ENCODE peak calls at places on chromosomes 12 and 14, in ten cellular contexts. One of them, this sample, is unnamed.

GRCh38 chr12:62917939-62918338 is 17.0 kb downstream of the PPM1H start:
- DNase-seq in AG10803: no peak
- DNase-seq in AG04450: no peak
- DNase-seq in activated B cell treated with CpG ODN at 0.5 μM for 24 hours: no peak
- DNase-seq in prostate gland: no peak
- DNase-seq in cardiac muscle cell: no peak
- DNase-seq in GM13976: no peak
- DNase-seq in transverse colon: no peak
- DNase-seq in upper lobe of right lung: no peak
- DNase-seq in GM13977: no peak
- DNase-seq in this sample: no peak

GRCh38 chr12:104218935-104219334 is 3.4 kb downstream of the TXNRD1 start:
- DNase-seq in prostate gland: no peak
- DNase-seq in cardiac muscle cell: no peak
- DNase-seq in AG04450: no peak
- DNase-seq in AG10803: peak
- DNase-seq in GM13977: no peak
- DNase-seq in activated B cell treated with CpG ODN at 0.5 μM for 24 hours: no peak
- DNase-seq in upper lobe of right lung: no peak
- DNase-seq in GM13976: no peak
- DNase-seq in transverse colon: no peak
- DNase-seq in this sample: no peak

GRCh38 chr12:93306636-93307035 is 71.1 kb upstream of the NUDT4 start:
- DNase-seq in prostate gland: no peak
- DNase-seq in GM13977: no peak
- DNase-seq in GM13976: no peak
- DNase-seq in transverse colon: no peak
- DNase-seq in upper lobe of right lung: no peak
- DNase-seq in AG04450: no peak
- DNase-seq in cardiac muscle cell: no peak
- DNase-seq in AG10803: no peak
- DNase-seq in activated B cell treated with CpG ODN at 0.5 μM for 24 hours: no peak
- DNase-seq in this sample: no peak

GRCh38 chr12:46167412-46167811 is 101.4 kb downstream of the SLC38A1 start:
- DNase-seq in GM13976: no peak
- DNase-seq in transverse colon: no peak
- DNase-seq in AG10803: no peak
- DNase-seq in AG04450: no peak
- DNase-seq in upper lobe of right lung: no peak
- DNase-seq in cardiac muscle cell: no peak
- DNase-seq in GM13977: no peak
- DNase-seq in prostate gland: no peak
- DNase-seq in activated B cell treated with CpG ODN at 0.5 μM for 24 hours: no peak
- DNase-seq in this sample: no peak

GRCh38 chr14:62914025-62914424 is 131.2 kb downstream of the KCNH5 start:
- DNase-seq in transverse colon: no peak
- DNase-seq in activated B cell treated with CpG ODN at 0.5 μM for 24 hours: no peak
- DNase-seq in cardiac muscle cell: no peak
- DNase-seq in AG10803: no peak
- DNase-seq in GM13977: no peak
- DNase-seq in GM13976: no peak
- DNase-seq in upper lobe of right lung: no peak
- DNase-seq in prostate gland: no peak
- DNase-seq in AG04450: peak
- DNase-seq in this sample: no peak

GRCh38 chr12:121523741-121524140 is 57.1 kb downstream of the KDM2B start:
- DNase-seq in AG04450: no peak
- DNase-seq in GM13976: peak
- DNase-seq in transverse colon: no peak
- DNase-seq in prostate gland: no peak
- DNase-seq in cardiac muscle cell: no peak
- DNase-seq in activated B cell treated with CpG ODN at 0.5 μM for 24 hours: no peak
- DNase-seq in AG10803: no peak
- DNase-seq in GM13977: no peak
- DNase-seq in upper lobe of right lung: no peak
- DNase-seq in this sample: no peak

GRCh38 chr12:64102339-64102738 is 119.8 kb downstream of the KICS2 start:
- DNase-seq in GM13977: no peak
- DNase-seq in AG04450: no peak
- DNase-seq in transverse colon: no peak
- DNase-seq in activated B cell treated with CpG ODN at 0.5 μM for 24 hours: no peak
- DNase-seq in cardiac muscle cell: no peak
- DNase-seq in upper lobe of right lung: no peak
- DNase-seq in prostate gland: no peak
- DNase-seq in GM13976: no peak
- DNase-seq in AG10803: peak
- DNase-seq in this sample: no peak

GRCh38 chr12:79217306-79217705 is 352.7 kb downstream of the SYT1 start:
- DNase-seq in activated B cell treated with CpG ODN at 0.5 μM for 24 hours: no peak
- DNase-seq in AG10803: no peak
- DNase-seq in GM13976: no peak
- DNase-seq in transverse colon: no peak
- DNase-seq in AG04450: no peak
- DNase-seq in GM13977: no peak
- DNase-seq in upper lobe of right lung: no peak
- DNase-seq in cardiac muscle cell: no peak
- DNase-seq in prostate gland: no peak
- DNase-seq in this sample: no peak

GRCh38 chr12:61530456-61530855 is 729.7 kb upstream of the USP15 start:
- DNase-seq in prostate gland: no peak
- DNase-seq in AG10803: no peak
- DNase-seq in GM13976: no peak
- DNase-seq in GM13977: no peak
- DNase-seq in transverse colon: no peak
- DNase-seq in cardiac muscle cell: no peak
- DNase-seq in AG04450: no peak
- DNase-seq in activated B cell treated with CpG ODN at 0.5 μM for 24 hours: no peak
- DNase-seq in upper lobe of right lung: no peak
- DNase-seq in this sample: no peak

GRCh38 chr12:46071335-46071734 is 81.0 kb upstream of the SCAF11 start:
- DNase-seq in transverse colon: no peak
- DNase-seq in upper lobe of right lung: no peak
- DNase-seq in AG04450: no peak
- DNase-seq in GM13977: no peak
- DNase-seq in cardiac muscle cell: no peak
- DNase-seq in prostate gland: no peak
- DNase-seq in AG10803: no peak
- DNase-seq in GM13976: no peak
- DNase-seq in activated B cell treated with CpG ODN at 0.5 μM for 24 hours: no peak
- DNase-seq in this sample: no peak

GRCh38 chr14:59093889-59094288 is 94.6 kb upstream of the DAAM1 start:
- DNase-seq in prostate gland: no peak
- DNase-seq in transverse colon: no peak
- DNase-seq in GM13977: no peak
- DNase-seq in AG10803: peak
- DNase-seq in AG04450: no peak
- DNase-seq in activated B cell treated with CpG ODN at 0.5 μM for 24 hours: no peak
- DNase-seq in GM13976: no peak
- DNase-seq in cardiac muscle cell: no peak
- DNase-seq in upper lobe of right lung: no peak
- DNase-seq in this sample: no peak

GRCh38 chr12:115166698-115167315 is 482.8 kb upstream of the TBX3 start:
- DNase-seq in cardiac muscle cell: no peak
- DNase-seq in activated B cell treated with CpG ODN at 0.5 μM for 24 hours: no peak
- DNase-seq in prostate gland: no peak
- DNase-seq in transverse colon: no peak
- DNase-seq in GM13977: no peak
- DNase-seq in AG10803: peak
- DNase-seq in AG04450: peak
- DNase-seq in upper lobe of right lung: no peak
- DNase-seq in GM13976: no peak
- DNase-seq in this sample: no peak
- TF ChIP-seq CTCF in cardiac muscle cell: peak
- TF ChIP-seq CTCF in activated B cell treated with CpG ODN at 0.5 μM for 24 hours: no peak
- TF ChIP-seq CTCF in prostate gland: peak
- TF ChIP-seq CTCF in transverse colon: no peak
- TF ChIP-seq CTCF in GM13977: no peak
- TF ChIP-seq CTCF in AG10803: peak
- TF ChIP-seq CTCF in AG04450: peak
- TF ChIP-seq CTCF in upper lobe of right lung: peak
- TF ChIP-seq CTCF in GM13976: no peak
- TF ChIP-seq CTCF in this sample: no peak

DNA sequence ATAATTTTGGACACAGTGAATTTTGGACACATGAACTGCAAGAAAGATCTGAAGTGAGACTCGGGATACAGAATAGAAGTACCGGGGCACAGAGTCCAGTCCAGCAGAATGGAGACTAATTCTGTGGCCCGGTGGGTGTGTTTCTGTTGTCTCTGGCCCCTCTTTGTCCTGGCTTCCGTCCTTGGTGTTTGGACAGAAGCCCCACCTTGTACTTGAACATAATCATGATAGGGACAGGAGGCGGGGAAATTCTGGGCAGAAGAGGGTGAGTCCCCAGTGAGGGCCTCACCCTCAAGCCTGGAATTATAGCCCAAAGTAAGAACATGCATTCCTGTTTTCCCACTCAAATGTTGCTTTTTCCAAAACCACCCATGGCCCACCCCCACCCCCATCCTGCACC is 39.9 kb downstream of the TNFAIP2 start:
- DNase-seq in cardiac muscle cell: no peak
- DNase-seq in transverse colon: no peak
- DNase-seq in upper lobe of right lung: no peak
- DNase-seq in prostate gland: no peak
- DNase-seq in activated B cell treated with CpG ODN at 0.5 μM for 24 hours: no peak
- DNase-seq in AG10803: no peak
- DNase-seq in GM13976: no peak
- DNase-seq in AG04450: no peak
- DNase-seq in GM13977: no peak
- DNase-seq in this sample: no peak
- TF ChIP-seq CTCF in cardiac muscle cell: no peak
- TF ChIP-seq CTCF in transverse colon: no peak
- TF ChIP-seq CTCF in upper lobe of right lung: no peak
- TF ChIP-seq CTCF in prostate gland: no peak
- TF ChIP-seq CTCF in activated B cell treated with CpG ODN at 0.5 μM for 24 hours: no peak
- TF ChIP-seq CTCF in AG10803: no peak
- TF ChIP-seq CTCF in GM13976: no peak
- TF ChIP-seq CTCF in AG04450: no peak
- TF ChIP-seq CTCF in GM13977: no peak
- TF ChIP-seq CTCF in this sample: no peak

GRCh38 chr14:103033744-103034143 is 23.6 kb downstream of the CDC42BPB start:
- DNase-seq in upper lobe of right lung: no peak
- DNase-seq in AG10803: no peak
- DNase-seq in transverse colon: peak
- DNase-seq in activated B cell treated with CpG ODN at 0.5 μM for 24 hours: no peak
- DNase-seq in AG04450: no peak
- DNase-seq in GM13977: no peak
- DNase-seq in GM13976: no peak
- DNase-seq in cardiac muscle cell: no peak
- DNase-seq in prostate gland: peak
- DNase-seq in this sample: peak

GRCh38 chr14:103031566-103031911 is 25.8 kb downstream of the CDC42BPB start:
- DNase-seq in GM13976: no peak
- DNase-seq in cardiac muscle cell: no peak
- DNase-seq in activated B cell treated with CpG ODN at 0.5 μM for 24 hours: no peak
- DNase-seq in AG10803: no peak
- DNase-seq in GM13977: no peak
- DNase-seq in prostate gland: no peak
- DNase-seq in AG04450: no peak
- DNase-seq in transverse colon: no peak
- DNase-seq in upper lobe of right lung: no peak
- DNase-seq in this sample: no peak

GRCh38 chr14:103030741-103031565 is 26.4 kb downstream of the CDC42BPB start:
- DNase-seq in upper lobe of right lung: no peak
- DNase-seq in GM13977: no peak
- DNase-seq in AG10803: peak
- DNase-seq in activated B cell treated with CpG ODN at 0.5 μM for 24 hours: no peak
- DNase-seq in prostate gland: no peak
- DNase-seq in transverse colon: no peak
- DNase-seq in cardiac muscle cell: no peak
- DNase-seq in GM13976: no peak
- DNase-seq in AG04450: no peak
- DNase-seq in this sample: no peak

GRCh38 chr14:103029936-103030335 is 27.4 kb downstream of the CDC42BPB start:
- DNase-seq in GM13976: no peak
- DNase-seq in prostate gland: no peak
- DNase-seq in activated B cell treated with CpG ODN at 0.5 μM for 24 hours: no peak
- DNase-seq in cardiac muscle cell: no peak
- DNase-seq in AG04450: no peak
- DNase-seq in GM13977: no peak
- DNase-seq in AG10803: no peak
- DNase-seq in transverse colon: no peak
- DNase-seq in upper lobe of right lung: no peak
- DNase-seq in this sample: no peak

DNA sequence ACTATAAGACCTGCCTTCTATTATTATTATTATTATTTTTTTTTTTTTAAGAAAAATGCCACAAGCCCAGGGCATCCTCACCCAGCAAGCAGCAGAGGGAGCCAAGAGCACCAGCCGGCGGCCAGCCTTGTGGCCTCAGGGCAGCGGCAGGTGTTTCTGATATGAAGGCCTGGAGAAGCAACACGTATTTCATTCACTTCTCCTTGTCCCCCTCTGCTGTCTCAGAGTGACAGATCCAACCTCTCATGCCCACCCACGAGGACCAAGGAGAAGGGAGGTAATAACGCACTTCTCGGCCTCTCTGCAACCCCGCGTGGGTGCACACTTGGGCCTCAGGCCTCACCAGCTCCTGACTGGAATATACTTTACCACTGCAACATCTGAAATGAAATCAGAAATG is 25.4 kb downstream of the CDC42BPB start:
- DNase-seq in upper lobe of right lung: no peak
- DNase-seq in AG10803: peak
- DNase-seq in GM13977: no peak
- DNase-seq in AG04450: no peak
- DNase-seq in prostate gland: no peak
- DNase-seq in cardiac muscle cell: peak
- DNase-seq in activated B cell treated with CpG ODN at 0.5 μM for 24 hours: no peak
- DNase-seq in GM13976: no peak
- DNase-seq in transverse colon: peak
- DNase-seq in this sample: peak
- TF ChIP-seq CTCF in upper lobe of right lung: peak
- TF ChIP-seq CTCF in AG10803: peak
- TF ChIP-seq CTCF in GM13977: no peak
- TF ChIP-seq CTCF in AG04450: no peak
- TF ChIP-seq CTCF in prostate gland: no peak
- TF ChIP-seq CTCF in cardiac muscle cell: no peak
- TF ChIP-seq CTCF in activated B cell treated with CpG ODN at 0.5 μM for 24 hours: no peak
- TF ChIP-seq CTCF in GM13976: no peak
- TF ChIP-seq CTCF in transverse colon: peak
- TF ChIP-seq CTCF in this sample: no peak

DNA sequence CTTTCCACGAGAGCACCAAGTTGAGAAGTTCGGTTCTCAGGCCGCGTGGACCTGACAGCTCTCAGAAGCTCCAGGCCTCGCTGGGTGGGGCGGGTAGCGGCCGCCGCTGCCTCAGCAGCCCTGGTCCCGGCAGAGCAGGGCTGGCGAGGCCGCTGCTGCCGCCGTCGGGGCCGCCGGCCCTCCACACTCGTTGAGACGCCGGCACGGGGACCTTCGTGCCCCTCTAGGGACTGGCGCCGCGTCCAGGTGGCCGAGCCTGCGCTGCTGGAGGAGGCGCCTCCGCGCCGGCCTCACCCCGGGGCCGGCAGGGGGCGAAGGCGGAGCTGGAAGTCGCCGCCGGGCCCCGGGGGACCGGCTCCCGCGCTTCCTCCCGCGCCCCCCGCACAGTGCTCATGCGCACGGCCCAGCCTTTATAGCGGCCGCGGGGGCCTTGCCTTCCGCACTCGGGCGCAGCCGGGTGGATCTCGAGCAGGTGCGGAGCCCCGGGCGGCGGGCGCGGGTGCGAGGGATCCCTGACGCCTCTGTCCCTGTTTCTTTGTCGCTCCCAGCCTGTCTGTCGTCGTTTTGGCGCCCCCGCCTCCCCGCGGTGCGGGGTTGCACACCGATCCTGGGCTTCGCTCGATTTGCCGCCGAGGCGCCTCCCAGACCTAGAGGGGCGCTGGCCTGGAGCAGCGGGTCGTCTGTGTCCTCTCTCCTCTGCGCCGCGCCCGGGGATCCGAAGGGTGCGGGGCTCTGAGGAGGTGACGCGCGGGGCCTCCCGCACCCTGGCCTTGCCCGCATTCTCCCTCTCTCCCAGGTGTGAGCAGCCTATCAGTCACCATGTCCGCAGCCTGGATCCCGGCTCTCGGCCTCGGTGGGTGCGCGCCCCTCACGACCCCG is at the start of gene COCH:
- DNase-seq in upper lobe of right lung: peak
- DNase-seq in transverse colon: peak
- DNase-seq in GM13976: peak
- DNase-seq in AG10803: no peak
- DNase-seq in activated B cell treated with CpG ODN at 0.5 μM for 24 hours: peak
- DNase-seq in cardiac muscle cell: peak
- DNase-seq in AG04450: no peak
- DNase-seq in prostate gland: no peak
- DNase-seq in GM13977: peak
- DNase-seq in this sample: peak
- TF ChIP-seq CTCF in upper lobe of right lung: peak
- TF ChIP-seq CTCF in transverse colon: peak
- TF ChIP-seq CTCF in GM13976: peak
- TF ChIP-seq CTCF in AG10803: no peak
- TF ChIP-seq CTCF in activated B cell treated with CpG ODN at 0.5 μM for 24 hours: no peak
- TF ChIP-seq CTCF in cardiac muscle cell: peak
- TF ChIP-seq CTCF in AG04450: peak
- TF ChIP-seq CTCF in prostate gland: peak
- TF ChIP-seq CTCF in GM13977: peak
- TF ChIP-seq CTCF in this sample: peak